ENCODE peak calls at places on chromosomes 5 and 9, in ten cellular contexts. Q, O, K, H, A, C, N, L, R and F are unnamed samples.

GRCh38 chr5:80408475-80408875 is 611 bp downstream of the ZFYVE16 start:
- DNase-seq in Q (peak), R (peak), O (no peak), C (peak), N (peak), A (no peak), H (peak), L (peak), K (no peak), F (no peak)

GRCh38 chr5:170080786-170081445 is 24.8 kb upstream of the FOXI1 start:
- DNase-seq in L (no peak), Q (no peak), O (no peak), R (no peak), N (no peak), H (no peak), K (no peak), A (no peak), C (no peak), F (no peak)

GRCh38 chr5:3931976-3932375 is 336.3 kb downstream of the IRX1 start:
- DNase-seq in R (no peak), O (no peak), H (no peak), L (no peak), Q (no peak), N (no peak), C (no peak), A (peak), K (no peak), F (no peak)

GRCh38 chr5:98774192-98775046 is 956 bp downstream of the RGMB start:
- DNase-seq in O (peak), Q (no peak), A (peak), R (peak), H (no peak), N (no peak), K (peak), C (peak), L (peak), F (peak)

GRCh38 chr9:117706421-117707150 is 2.4 kb downstream of the TLR4 start:
- DNase-seq in Q (peak), N (no peak), H (no peak), R (no peak), K (no peak), L (no peak), A (no peak), C (no peak), O (no peak), F (no peak)

GRCh38 chr9:134325096-134325812 is 1.0 kb upstream of the RXRA start:
- DNase-seq in N (no peak), L (no peak), C (peak), A (peak), Q (peak), R (no peak), O (no peak), K (no peak), H (no peak), F (no peak)

GRCh38 chr5:59124983-59125960 is 542.4 kb downstream of the RAB3C start:
- DNase-seq in K (no peak), Q (no peak), A (no peak), L (no peak), N (no peak), R (no peak), H (no peak), O (no peak), C (no peak), F (no peak)

GRCh38 chr5:113095831-113096230 is 119.2 kb downstream of the DCP2 start:
- DNase-seq in Q (no peak), H (no peak), O (no peak), K (no peak), C (peak), R (no peak), N (no peak), A (no peak), L (no peak), F (no peak)

GRCh38 chr5:5418764-5419163 is 3.7 kb upstream of the ICE1 start:
- DNase-seq in R (no peak), K (no peak), C (peak), Q (no peak), H (peak), O (no peak), L (no peak), A (no peak), N (no peak), F (no peak)

GRCh38 chr5:2750758-2751464 is 566 bp downstream of the IRX2 start:
- DNase-seq in L (no peak), A (peak), O (no peak), H (peak), K (no peak), C (no peak), Q (peak), R (peak), N (no peak), F (no peak)

GRCh38 chr9:126556560-126557250 is 57.0 kb upstream of the LMX1B start:
- DNase-seq in O (no peak), K (no peak), A (no peak), Q (no peak), H (no peak), N (no peak), L (no peak), C (no peak), R (no peak), F (no peak)